ENCODE peak calls at places on chromosomes 12 and 14, in five cellular contexts. Z is K562, K is GM12878, V is HepG2, N is H1. B is an unnamed sample.

GRCh38 chr14:66045572-66046021 is 440.6 kb upstream of the CCDC196 start:
- DNase-seq in Z (no peak), K (no peak), V (no peak), N (no peak), B (no peak)

GRCh38 chr12:53145861-53146260 is 34.7 kb upstream of the ZNF740 start:
- DNase-seq in Z (no peak), K (no peak), V (no peak), N (no peak), B (no peak)

GRCh38 chr14:36553650-36554260 is 28.7 kb downstream of the NKX2-8 start:
- DNase-seq in Z (peak), K (no peak), V (peak), N (no peak), B (peak)

GRCh38 chr12:119877639-119877948 is 474 bp upstream of the CIT start:
- DNase-seq in Z (no peak), K (no peak), V (no peak), N (no peak), B (no peak)

GRCh38 chr14:68523994-68524725 is 268.7 kb downstream of the ZFP36L1 start:
- DNase-seq in Z (no peak), K (no peak), V (no peak), N (no peak), B (no peak)

GRCh38 chr14:77615231-77616132 is 955 bp downstream of the SPTLC2 start:
- DNase-seq in Z (no peak), K (no peak), V (no peak), N (no peak), B (no peak)

GRCh38 chr12:51449569-51450246 is 25.1 kb downstream of the SLC4A8 start:
- DNase-seq in Z (no peak), K (no peak), V (no peak), N (no peak), B (no peak)

GRCh38 chr12:39846971-39847661 is 227.5 kb upstream of the ABCD2 start:
- DNase-seq in Z (no peak), K (no peak), V (peak), N (no peak), B (no peak)

GRCh38 chr14:43411841-43412240 is 1095.2 kb downstream of the FSCB start:
- DNase-seq in Z (no peak), K (no peak), V (no peak), N (no peak), B (no peak)

GRCh38 chr14:104116544-104117340 is 21.6 kb upstream of the KIF26A start:
- DNase-seq in Z (no peak), K (no peak), V (no peak), N (no peak), B (no peak)

GRCh38 chr12:10590976-10591375 is 22.4 kb downstream of the MAGOHB start:
- DNase-seq in Z (no peak), K (no peak), V (no peak), N (no peak), B (no peak)

GRCh38 chr14:101068293-101068957 is 164.9 kb upstream of the RTL1 start:
- DNase-seq in Z (no peak), K (no peak), V (no peak), N (no peak), B (no peak)

GRCh38 chr12:79661629-79662028 is 29.1 kb downstream of the PAWR start:
- DNase-seq in Z (no peak), K (no peak), V (no peak), N (no peak), B (no peak)

GRCh38 chr12:120835304-120835612 is 68.9 kb downstream of the SPPL3 start:
- DNase-seq in Z (no peak), K (no peak), V (no peak), N (no peak), B (no peak)

GRCh38 chr14:54712371-54712998 is 145.6 kb downstream of the SAMD4A start:
- DNase-seq in Z (no peak), K (no peak), V (no peak), N (no peak), B (no peak)

GRCh38 chr12:538731-539539 is 79.2 kb downstream of the B4GALNT3 start:
- DNase-seq in Z (no peak), K (no peak), V (no peak), N (no peak), B (no peak)

GRCh38 chr14:87967496-87967895 is 25.5 kb downstream of the GALC start:
- DNase-seq in Z (no peak), K (no peak), V (no peak), N (no peak), B (no peak)

GRCh38 chr12:54051916-54052744 is 1.5 kb upstream of the HOXC4 start:
- DNase-seq in Z (no peak), K (no peak), V (no peak), N (no peak), B (no peak)

GRCh38 chr14:68891851-68892660 is 87.0 kb downstream of the ACTN1 start:
- DNase-seq in Z (no peak), K (no peak), V (no peak), N (no peak), B (no peak)

GRCh38 chr12:52436000-52436827 is 2.0 kb upstream of the KRT75 start:
- DNase-seq in Z (no peak), K (no peak), V (no peak), N (no peak), B (no peak)

GRCh38 chr12:121260091-121260490 is 36.4 kb downstream of the CAMKK2 start:
- DNase-seq in Z (no peak), K (no peak), V (no peak), N (no peak), B (no peak)

GRCh38 chr12:28938581-28939301 is 210.3 kb upstream of the FAR2 start:
- DNase-seq in Z (no peak), K (no peak), V (no peak), N (no peak), B (no peak)

GRCh38 chr12:28936711-28937110 is 212.4 kb upstream of the FAR2 start:
- DNase-seq in Z (no peak), K (no peak), V (no peak), N (no peak), B (no peak)

GRCh38 chr12:28936221-28936620 is 212.9 kb upstream of the FAR2 start:
- DNase-seq in Z (no peak), K (no peak), V (no peak), N (no peak), B (no peak)

GRCh38 chr12:28938056-28938455 is 211.0 kb upstream of the FAR2 start:
- DNase-seq in Z (no peak), K (no peak), V (no peak), N (no peak), B (no peak)

GRCh38 chr12:28937196-28937595 is 211.9 kb upstream of the FAR2 start:
- DNase-seq in Z (no peak), K (no peak), V (no peak), N (no peak), B (no peak)
- TF ChIP-seq HDAC2 in Z (no peak), K (no peak), V (no peak), N (no peak), B (no peak)

GRCh38 chr14:21106191-21106505 is 5.3 kb downstream of the TMEM253 start:
- DNase-seq in Z (no peak), K (no peak), V (no peak), N (no peak), B (no peak)
- TF ChIP-seq HDAC2 in Z (no peak), K (no peak), V (no peak), N (no peak), B (no peak)

GRCh38 chr14:38608244-38608643 is 352.4 kb upstream of the CLEC14A start:
- DNase-seq in Z (no peak), K (no peak), V (no peak), N (no peak), B (no peak)
- TF ChIP-seq HDAC2 in Z (no peak), K (no peak), V (no peak), N (no peak), B (no peak)

DNA sequence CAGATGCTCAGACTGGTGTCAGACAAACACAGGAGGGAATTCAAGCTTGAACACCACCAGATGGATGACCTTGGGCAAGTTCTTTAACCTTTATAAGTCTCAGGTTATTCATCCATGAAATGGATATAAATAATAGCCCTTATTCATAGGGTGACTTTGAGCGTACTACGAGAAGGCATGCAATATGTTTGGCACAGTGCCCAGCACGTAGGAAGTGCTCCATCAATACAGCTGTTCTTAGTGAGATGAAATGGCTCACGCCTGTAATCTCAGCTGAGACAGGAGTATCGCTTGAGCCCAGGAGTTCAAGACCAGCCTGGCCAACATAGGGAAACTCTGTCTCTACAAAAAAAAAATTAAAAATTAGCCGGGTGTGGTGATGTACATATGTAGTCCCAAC is 84.8 kb upstream of the FICD start:
- DNase-seq in Z (no peak), K (no peak), V (no peak), N (no peak), B (no peak)
- TF ChIP-seq HDAC2 in Z (no peak), K (no peak), V (no peak), N (no peak), B (no peak)

GRCh38 chr14:89836830-89837469 is 117.6 kb downstream of the EFCAB11 start:
- DNase-seq in Z (no peak), K (no peak), V (no peak), N (no peak), B (no peak)
- TF ChIP-seq HDAC2 in Z (no peak), K (no peak), V (no peak), N (no peak), B (no peak)

GRCh38 chr12:67816269-67816668 is 167.7 kb downstream of the DYRK2 start:
- DNase-seq in Z (no peak), K (no peak), V (no peak), N (no peak), B (no peak)

GRCh38 chr12:67810166-67810565 is 161.6 kb downstream of the DYRK2 start:
- DNase-seq in Z (no peak), K (no peak), V (no peak), N (no peak), B (no peak)

GRCh38 chr12:67811437-67812361 is 163.2 kb downstream of the DYRK2 start:
- DNase-seq in Z (no peak), K (no peak), V (no peak), N (no peak), B (peak)

GRCh38 chr12:67818379-67819001 is 169.9 kb downstream of the DYRK2 start:
- DNase-seq in Z (no peak), K (no peak), V (no peak), N (no peak), B (no peak)

GRCh38 chr12:67813509-67813908 is 165.0 kb downstream of the DYRK2 start:
- DNase-seq in Z (no peak), K (no peak), V (no peak), N (no peak), B (no peak)
- TF ChIP-seq HDAC2 in Z (no peak), K (no peak), V (no peak), N (no peak), B (no peak)

GRCh38 chr12:29612912-29613311 is 115.4 kb upstream of the OVCH1 start:
- DNase-seq in Z (no peak), K (no peak), V (no peak), N (no peak), B (no peak)
- TF ChIP-seq HDAC2 in Z (no peak), K (no peak), V (no peak), N (no peak), B (no peak)

DNA sequence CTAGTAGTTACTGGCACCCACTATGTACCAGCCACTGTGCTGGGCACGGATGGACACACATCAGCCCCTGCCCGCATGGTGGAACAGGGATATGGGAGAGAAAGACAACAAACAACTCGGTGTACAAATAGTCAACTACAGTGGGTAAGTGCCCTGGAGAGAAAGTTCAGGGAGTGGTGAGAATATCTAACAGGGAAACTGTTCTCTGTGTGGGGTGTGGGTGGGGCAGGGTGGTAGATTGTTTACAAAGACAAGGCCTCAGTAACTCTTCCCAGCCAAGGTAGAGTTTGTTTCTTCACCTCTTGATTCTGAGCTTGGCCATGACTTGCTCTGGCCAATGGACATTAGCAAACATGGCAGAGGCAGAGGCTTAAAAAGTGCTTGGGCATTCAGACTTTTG is 12.9 kb upstream of the CLMN start:
- DNase-seq in Z (no peak), K (no peak), V (no peak), N (no peak), B (no peak)
- TF ChIP-seq HDAC2 in Z (no peak), K (no peak), V (no peak), N (no peak), B (no peak)

B was measured in A549.